ENCODE peak calls at places on chromosomes 6 and 20, in nine cellular contexts. E, Q, U, O, H, V, F, C and A are unnamed samples.

GRCh38 chr6:77173472-77174074 is 289.7 kb downstream of the HTR1B start:
- DNase-seq in F (peak; percentile 21), O (peak; percentile 1), Q (no peak), C (peak; percentile 13), H (no peak), U (no peak), E (no peak), V (no peak), A (peak; percentile 2)

GRCh38 chr6:3756516-3757010 is 5.0 kb upstream of the PXDC1 start:
- DNase-seq in H (no peak), V (peak; percentile 56), C (no peak), F (no peak), U (no peak), O (no peak), Q (no peak), E (peak; percentile 48), A (no peak)

GRCh38 chr20:36575066-36575743 is 1.8 kb downstream of the TGIF2 start:
- DNase-seq in F (peak; percentile 35), V (peak; percentile 54), Q (peak; percentile 38), O (peak; percentile 73), E (peak; percentile 89), U (peak; percentile 77), H (peak; percentile 69), C (peak; percentile 54), A (peak; percentile 55)

GRCh38 chr20:33133616-33133941 is 34.4 kb upstream of the BPIFA2 start:
- DNase-seq in V (no peak), E (no peak), F (no peak), Q (no peak), O (no peak), C (no peak), H (no peak), U (no peak), A (no peak)

GRCh38 chr6:4732691-4733315 is 43.4 kb upstream of the CDYL start:
- DNase-seq in F (peak; percentile 82), H (peak; percentile 94), U (peak; percentile 56), O (peak; percentile 24), V (no peak), E (no peak), Q (peak; percentile 14), C (peak; percentile 95), A (peak; percentile 85)

GRCh38 chr6:119077643-119078448 is 618 bp downstream of the FAM184A start:
- DNase-seq in E (peak; percentile 87), Q (no peak), O (peak; percentile 32), U (peak; percentile 26), C (no peak), F (no peak), H (no peak), V (peak; percentile 37), A (peak; percentile 61)

GRCh38 chr6:101879782-101880181 is 486.3 kb downstream of the GRIK2 start:
- DNase-seq in F (no peak), E (no peak), V (no peak), U (no peak), H (no peak), C (no peak), Q (no peak), O (no peak), A (no peak)

GRCh38 chr6:83417880-83418663 is 12.8 kb downstream of the ME1 start:
- DNase-seq in F (peak; percentile 64), U (no peak), C (peak; percentile 79), Q (no peak), H (no peak), E (no peak), O (peak; percentile 27), V (no peak), A (peak; percentile 20)

GRCh38 chr6:74646461-74646860 is 559.4 kb downstream of the COL12A1 start:
- DNase-seq in V (no peak), F (no peak), O (no peak), H (no peak), Q (no peak), E (no peak), U (no peak), C (no peak), A (no peak)

GRCh38 chr6:170003027-170003426 is 251.6 kb downstream of the ERMARD start:
- DNase-seq in F (no peak), Q (no peak), V (no peak), U (peak; percentile 19), O (no peak), H (no peak), E (no peak), C (no peak), A (no peak)

GRCh38 chr20:9392892-9393857 is 121.2 kb upstream of the LAMP5 start:
- DNase-seq in O (peak; percentile 31), H (peak; percentile 56), Q (peak; percentile 29), V (no peak), E (no peak), C (peak; percentile 73), F (peak; percentile 62), U (peak; percentile 73), A (peak; percentile 5)

GRCh38 chr6:21811484-21811883 is 217.9 kb downstream of the SOX4 start:
- DNase-seq in C (no peak), O (no peak), V (no peak), U (no peak), H (no peak), F (no peak), E (no peak), Q (no peak), A (no peak)

GRCh38 chr6:56938634-56939294 is 16.1 kb upstream of the BEND6 start:
- DNase-seq in V (no peak), O (peak; percentile 13), E (no peak), H (peak; percentile 70), C (peak; percentile 99), Q (no peak), U (no peak), F (peak; percentile 88), A (peak; percentile 47)

GRCh38 chr6:44250718-44251123 is 3.8 kb downstream of the HSP90AB1 start:
- DNase-seq in E (no peak), H (no peak), C (no peak), O (no peak), Q (no peak), U (no peak), V (no peak), F (no peak), A (no peak)
- TF ChIP-seq POLR2A in E (no peak), H (no peak), C (no peak), O (peak; percentile 60), Q (no peak), U (no peak), V (no peak), F (no peak), A (no peak)

DNA sequence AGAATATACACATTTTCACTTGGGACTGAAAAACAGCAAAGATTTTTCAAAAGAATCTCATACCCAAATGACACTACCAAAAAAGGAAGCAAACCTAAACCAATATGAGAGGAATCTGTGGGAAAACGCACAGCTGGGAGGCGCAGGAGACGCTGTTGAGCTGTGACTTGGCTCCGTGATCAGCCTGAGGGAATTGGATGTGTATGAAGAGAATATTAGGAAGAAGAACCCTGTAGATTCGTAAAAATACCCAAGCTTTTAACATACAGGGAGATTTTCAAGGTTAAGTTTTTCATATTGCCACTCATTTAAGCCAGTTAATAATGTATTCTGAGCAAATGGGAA is 36.8 kb downstream of the GMPR start:
- DNase-seq in C (no peak), V (no peak), F (no peak), Q (no peak), E (no peak), U (no peak), O (no peak), H (no peak), A (no peak)
- TF ChIP-seq POLR2A in C (no peak), V (no peak), F (no peak), Q (no peak), E (no peak), U (no peak), O (no peak), H (no peak), A (no peak)

GRCh38 chr6:135503703-135504475 is 6.3 kb upstream of the AHI1 start:
- DNase-seq in V (no peak), U (no peak), H (no peak), C (peak; percentile 54), F (no peak), E (no peak), Q (no peak), O (no peak), A (peak; percentile 27)

GRCh38 chr6:135498178-135498841 is 770 bp upstream of the AHI1 start:
- DNase-seq in F (peak; percentile 83), U (peak; percentile 66), V (peak; percentile 67), E (peak; percentile 93), C (peak; percentile 94), O (peak; percentile 84), H (peak; percentile 7), Q (peak; percentile 21), A (peak; percentile 77)

GRCh38 chr6:135496805-135497411 is 632 bp downstream of the AHI1 start:
- DNase-seq in C (no peak), O (no peak), H (no peak), V (no peak), Q (no peak), U (no peak), F (no peak), E (no peak), A (peak; percentile 29)

GRCh38 chr6:135497412-135498177 is at the start of gene AHI1:
- DNase-seq in O (peak; percentile 91), H (peak; percentile 59), E (peak; percentile 98), U (peak; percentile 96), F (peak; percentile 93), C (peak; percentile 92), V (peak; percentile 94), Q (peak; percentile 90), A (peak; percentile 97)

DNA sequence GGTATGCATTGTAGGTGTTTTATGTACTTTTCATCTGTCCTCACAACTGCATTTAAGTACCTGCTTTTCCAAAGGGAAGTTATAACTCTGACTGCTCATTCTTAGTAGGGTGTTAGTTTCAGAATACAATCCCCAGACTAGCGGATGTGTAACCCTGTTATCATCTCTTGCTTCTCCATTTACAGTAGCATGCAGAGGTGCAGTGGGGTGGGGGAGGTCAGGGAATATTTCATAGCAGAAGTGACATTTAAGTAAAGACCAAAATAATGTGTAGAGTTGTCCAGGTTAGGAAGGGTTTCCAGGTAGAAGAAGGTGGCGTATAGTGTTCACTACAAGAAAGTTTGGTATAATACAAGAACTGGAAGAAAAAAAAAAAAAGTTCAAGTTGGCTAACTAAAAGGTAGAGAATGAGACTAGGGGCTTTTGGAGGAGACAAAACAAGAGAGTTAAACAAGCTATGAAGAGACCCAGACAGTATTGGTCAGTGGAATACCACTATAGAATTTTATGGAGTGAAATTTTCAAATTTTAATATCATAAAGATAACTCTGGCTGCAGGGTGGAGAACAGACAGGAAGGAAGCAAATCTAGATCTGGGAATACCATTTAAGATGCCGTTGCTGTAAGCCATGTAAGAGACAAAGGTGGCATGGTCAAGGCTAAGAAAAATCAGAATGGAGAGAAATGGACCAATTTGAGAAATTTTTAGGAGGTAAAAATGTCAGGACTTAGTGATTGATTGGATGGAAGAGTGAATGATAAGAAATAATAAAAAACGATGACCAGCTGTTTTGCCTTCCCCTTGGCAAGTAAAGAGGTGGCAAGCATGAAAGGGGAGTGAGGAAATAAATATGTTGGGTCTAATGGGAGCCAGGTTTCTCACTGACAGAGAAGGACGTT is 2.2 kb upstream of the AHI1 start:
- DNase-seq in Q (no peak), F (no peak), C (no peak), H (no peak), U (no peak), E (no peak), O (no peak), V (no peak), A (no peak)
- TF ChIP-seq POLR2A in Q (no peak), F (no peak), C (no peak), H (no peak), U (no peak), E (no peak), O (no peak), V (no peak), A (no peak)

DNA sequence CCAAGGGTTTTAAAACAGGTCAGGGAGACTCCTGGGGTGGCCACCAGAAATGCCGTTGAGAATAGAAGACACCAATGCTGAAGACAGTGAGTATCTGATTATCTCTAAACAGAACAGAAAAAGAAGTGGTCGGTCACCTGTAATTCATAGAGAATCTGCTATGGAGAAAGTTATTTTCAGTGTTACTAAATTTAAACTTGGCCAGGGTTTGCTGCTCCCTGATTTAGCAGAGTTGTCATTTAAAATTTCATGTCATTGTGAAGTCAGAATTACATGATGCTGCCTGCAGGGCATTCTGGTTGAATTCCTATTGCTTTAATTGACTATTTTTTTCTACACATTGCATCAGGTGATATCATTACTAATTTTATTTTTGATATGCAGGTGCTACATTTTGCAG is 114.1 kb downstream of the HS3ST5 start:
- DNase-seq in V (no peak), H (no peak), E (no peak), O (no peak), Q (no peak), U (no peak), F (no peak), C (no peak), A (no peak)
- TF ChIP-seq POLR2A in V (no peak), H (no peak), E (no peak), O (no peak), Q (no peak), U (no peak), F (no peak), C (no peak), A (no peak)